ENCODE peak calls at places on chromosome 16, in eight cellular contexts. N is CD4-positive, CD25-positive, alpha-beta regulatory T cell; R is stimulated activated CD8-positive, alpha-beta memory T cell treated with anti-CD3 and anti-CD28 coated beads, Interleukin-7, amount 100 ng/mL, for 1 hour; G is cardiac septum; A is endodermal cell; Y is NCI-H1694; V is CD8-positive, alpha-beta memory T cell; C is GM23248. P is an unnamed sample.

GRCh38 chr16:9357829-9358228 is 266.4 kb downstream of the HAPSTR1 start:
- DNase-seq in C (no peak), G (no peak), R (no peak), A (no peak), N (no peak), V (no peak), Y (no peak), P (no peak)

GRCh38 chr16:796296-797119 is 4.0 kb downstream of the GNG13 start:
- DNase-seq in Y (no peak), A (no peak), C (no peak), R (no peak), V (no peak), N (no peak), G (no peak), P (no peak)

GRCh38 chr16:84013787-84014569 is 28.6 kb downstream of the SLC38A8 start:
- DNase-seq in Y (no peak), N (peak; percentile 64), A (peak; percentile 100), V (peak; percentile 4), G (peak; percentile 82), R (peak; percentile 10), C (peak; percentile 68), P (no peak)

GRCh38 chr16:13923703-13924298 is 3.8 kb downstream of the ERCC4 start:
- DNase-seq in R (no peak), A (no peak), N (peak; percentile 76), V (no peak), Y (peak; percentile 50), G (no peak), C (peak; percentile 74), P (no peak)

GRCh38 chr16:85984211-85984880 is 85.4 kb downstream of the IRF8 start:
- DNase-seq in Y (no peak), G (peak; percentile 67), N (no peak), A (peak; percentile 36), C (no peak), V (no peak), R (no peak), P (no peak)

GRCh38 chr16:80540516-80541305 is at the start of gene DYNLRB2:
- DNase-seq in A (peak; percentile 97), N (peak; percentile 96), R (peak; percentile 76), G (peak; percentile 95), V (peak; percentile 87), Y (peak; percentile 52), C (peak; percentile 98), P (peak; percentile 65)

GRCh38 chr16:73131153-73131862 is 83.4 kb upstream of the ZFHX3 start:
- DNase-seq in V (no peak), N (no peak), R (no peak), A (no peak), Y (no peak), G (no peak), C (no peak), P (no peak)

GRCh38 chr16:88633684-88634140 is 4.7 kb upstream of the IL17C start:
- DNase-seq in V (peak; percentile 69), R (no peak), Y (no peak), N (peak; percentile 60), C (peak; percentile 56), A (peak; percentile 90), G (no peak), P (no peak)

GRCh38 chr16:15888072-15888976 is at the start of gene CEP20:
- DNase-seq in R (peak; percentile 99), N (peak; percentile 100), V (peak; percentile 99), A (peak; percentile 100), G (peak; percentile 99), Y (peak; percentile 96), C (peak; percentile 100), P (peak; percentile 98)

GRCh38 chr16:85689285-85689949 is 663 bp upstream of the GINS2 start:
- DNase-seq in C (peak; percentile 10), N (no peak), R (no peak), G (no peak), A (no peak), Y (no peak), V (no peak), P (no peak)

GRCh38 chr16:70680495-70681381 is 5.1 kb downstream of the MTSS2 start:
- DNase-seq in G (no peak), A (no peak), N (no peak), Y (no peak), V (no peak), R (no peak), C (no peak), P (no peak)

P was measured in esophagus squamous epithelium.